ENCODE peak calls at places on chromosomes 4 and X, in five cellular contexts. L is NCI-H345; R is AML-193; S is AG10803; O is stimulated activated naive B cell treated with anti-CD40 and anti-IgM and Interleukin-4, amounts not matched to agents 10 μg/mL and 1 μg/mL and 100 μg/mL, for 72 hours. Q is an unnamed sample.

GRCh38 chr4:110271986-110272385 is 73.6 kb upstream of the ELOVL6 start:
- DNase-seq in L (no peak), R (no peak), S (no peak), O (no peak), Q (no peak)

GRCh38 chr4:24799544-24800272 is 4.3 kb downstream of the SOD3 start:
- DNase-seq in L (no peak), R (no peak), S (no peak), O (no peak), Q (no peak)

GRCh38 chrX:39960219-39960618 is 137.5 kb downstream of the BCOR start:
- DNase-seq in L (no peak), R (no peak), S (no peak), O (no peak), Q (no peak)

GRCh38 chr4:117783716-117784115 is 250.6 kb upstream of the NDST3 start:
- DNase-seq in L (no peak), R (no peak), S (no peak), O (no peak), Q (no peak)

GRCh38 chrX:56978172-56978571 is 17.2 kb downstream of the SPIN3 start:
- DNase-seq in L (peak), R (peak), S (peak), O (peak), Q (peak)

GRCh38 chr4:92433272-92433758 is 129.5 kb downstream of the GRID2 start:
- DNase-seq in L (no peak), R (no peak), S (no peak), O (no peak), Q (no peak)

GRCh38 chr4:128565054-128565453 is 244.4 kb upstream of the JADE1 start:
- DNase-seq in L (no peak), R (no peak), S (no peak), O (no peak), Q (no peak)

GRCh38 chr4:6466756-6467381 is 5.5 kb downstream of the PPP2R2C start:
- DNase-seq in L (no peak), R (no peak), S (no peak), O (no peak), Q (no peak)

GRCh38 chr4:121554377-121554776 is 142.4 kb downstream of the ANXA5 start:
- DNase-seq in L (no peak), R (no peak), S (peak), O (no peak), Q (peak)